ENCODE peak calls at places on chromosomes 5 and 9, in six cellular contexts. T, X, H, F, L and V are unnamed samples.

GRCh38 chr5:158209219-158209908 is 350.4 kb upstream of the CLINT1 start:
- DNase-seq in T (no peak), X (no peak), H (no peak), F (no peak), L (no peak), V (no peak)

GRCh38 chr9:107932601-107933000 is 443.0 kb upstream of the KLF4 start:
- DNase-seq in T (no peak), X (no peak), H (no peak), F (no peak), L (no peak), V (no peak)

GRCh38 chr9:34158362-34158869 is 20.4 kb upstream of the UBAP1 start:
- DNase-seq in T (peak), X (no peak), H (no peak), F (peak), L (no peak), V (peak)

GRCh38 chr5:119435436-119436132 is 16.7 kb upstream of the HSD17B4 start:
- DNase-seq in T (peak), X (peak), H (peak), F (peak), L (peak), V (peak)

GRCh38 chr5:56812110-56812509 is 3.2 kb upstream of the MAP3K1 start:
- DNase-seq in T (no peak), X (no peak), H (peak), F (no peak), L (no peak), V (no peak)

GRCh38 chr5:154813736-154814135 is 36.7 kb downstream of the FAXDC2 start:
- DNase-seq in T (no peak), X (no peak), H (no peak), F (no peak), L (peak), V (no peak)

GRCh38 chr9:133963166-133963565 is 29.0 kb downstream of the VAV2 start:
- DNase-seq in T (no peak), X (no peak), H (no peak), F (no peak), L (no peak), V (no peak)

GRCh38 chr5:1468629-1469527 is 23.6 kb upstream of the SLC6A3 start:
- DNase-seq in T (no peak), X (no peak), H (no peak), F (no peak), L (no peak), V (no peak)

GRCh38 chr5:68435611-68436010 is 220.1 kb downstream of the PIK3R1 start:
- DNase-seq in T (no peak), X (no peak), H (no peak), F (no peak), L (no peak), V (no peak)

GRCh38 chr5:123036391-123037103 is at the start of gene PPIC:
- DNase-seq in T (peak), X (no peak), H (peak), F (peak), L (no peak), V (peak)

GRCh38 chr5:100902406-100903035 is 561 bp downstream of the ST8SIA4 start:
- DNase-seq in T (no peak), X (no peak), H (peak), F (peak), L (no peak), V (no peak)

GRCh38 chr9:109022909-109023308 is 9.6 kb upstream of the CTNNAL1 start:
- DNase-seq in T (no peak), X (no peak), H (no peak), F (no peak), L (no peak), V (peak)